ENCODE peak calls at places on chromosomes 4 and X, in six cellular contexts. D is fibroblast of pulmonary artery; X is AG08396; E is activated CD4-positive, alpha-beta T cell treated with anti-CD3 and anti-CD28 coated beads, Interleukin-2, amount 10 ng/mL, durations not matched to agents 24 days and 14 days; H is amniotic stem cell; J is upper lobe of right lung. U is an unnamed sample.
A peak's percentile ranks its signal among the peaks of the same experiment; 100 is the strongest.

GRCh38 chr4:72112514-72113156 is 80.8 kb downstream of the NPFFR2 start:
- DNase-seq in H (peak; percentile 24), J (no peak), X (peak; percentile 2), E (peak; percentile 69), D (peak; percentile 39), U (peak; percentile 94)

GRCh38 chr4:72302981-72303704 is 265.9 kb downstream of the ADAMTS3 start:
- DNase-seq in D (peak; percentile 56), J (no peak), X (peak; percentile 39), H (peak; percentile 22), E (peak; percentile 79), U (peak; percentile 54)

GRCh38 chr4:38538517-38538916 is 125.5 kb upstream of the KLF3 start:
- DNase-seq in D (no peak), H (no peak), X (no peak), J (no peak), E (no peak), U (no peak)

GRCh38 chrX:47482065-47482511 is 934 bp downstream of the ZNF41 start:
- DNase-seq in E (peak; percentile 59), J (no peak), H (no peak), D (no peak), X (no peak), U (no peak)

GRCh38 chr4:18398661-18399060 is 377.1 kb upstream of the LCORL start:
- DNase-seq in H (no peak), E (no peak), D (no peak), J (no peak), X (no peak), U (no peak)

GRCh38 chr4:108793413-108793812 is 30.6 kb upstream of the ETNPPL start:
- DNase-seq in H (no peak), J (no peak), D (no peak), E (no peak), X (no peak), U (no peak)

GRCh38 chr4:53734584-53735363 is 143.5 kb upstream of the LNX1 start:
- DNase-seq in X (no peak), H (peak; percentile 46), D (peak; percentile 49), E (no peak), J (no peak), U (peak; percentile 49)

GRCh38 chr4:7472443-7473013 is 37.8 kb upstream of the PSAPL1 start:
- DNase-seq in D (no peak), X (no peak), E (no peak), H (no peak), J (no peak), U (no peak)

GRCh38 chrX:31038585-31039326 is 33.1 kb downstream of the FTHL17 start:
- DNase-seq in E (peak; percentile 69), J (no peak), H (peak; percentile 1), X (peak; percentile 24), D (peak; percentile 58), U (peak; percentile 49)

GRCh38 chrX:140091276-140091886 is 126.1 kb upstream of the CXorf66 start:
- DNase-seq in H (no peak), E (peak; percentile 64), D (peak; percentile 0), J (peak; percentile 67), X (peak; percentile 43), U (no peak)

GRCh38 chrX:63809158-63809557 is 24.1 kb upstream of the ARHGEF9 start:
- DNase-seq in H (no peak), J (no peak), D (no peak), E (no peak), X (no peak), U (no peak)

GRCh38 chr4:126851391-126851790 is 781.4 kb upstream of the INTU start:
- DNase-seq in D (no peak), J (no peak), H (no peak), E (no peak), X (no peak), U (peak; percentile 31)

GRCh38 chr4:7391637-7392437 is 42.9 kb downstream of the PSAPL1 start:
- DNase-seq in H (no peak), E (no peak), X (no peak), D (no peak), J (no peak), U (no peak)

GRCh38 chr4:124526321-124526720 is 186.2 kb downstream of the ANKRD50 start:
- DNase-seq in H (no peak), X (no peak), J (no peak), D (no peak), E (no peak), U (no peak)

GRCh38 chrX:9873952-9874351 is 87.7 kb downstream of the SHROOM2 start:
- DNase-seq in D (peak; percentile 50), E (peak; percentile 74), X (peak; percentile 36), H (no peak), J (no peak), U (peak; percentile 63)

GRCh38 chrX:129360175-129360574 is 163.1 kb downstream of the SMARCA1 start:
- DNase-seq in J (no peak), D (peak; percentile 56), X (peak; percentile 32), H (no peak), E (peak; percentile 75), U (peak; percentile 48)

GRCh38 chrX:34371740-34372139 is 239.6 kb upstream of the FAM47A start:
- DNase-seq in X (no peak), E (no peak), H (no peak), J (no peak), D (peak; percentile 16), U (no peak)

GRCh38 chr4:145709843-145710242 is 29.9 kb downstream of the C4orf51 start:
- DNase-seq in D (peak; percentile 60), X (peak; percentile 78), E (no peak), J (no peak), H (peak; percentile 54), U (peak; percentile 84)

GRCh38 chrX:11886745-11887144 is 128.7 kb downstream of the MSL3 start:
- DNase-seq in J (no peak), E (no peak), H (no peak), D (peak; percentile 69), X (no peak), U (no peak)

GRCh38 chrX:32155044-32155638 is 1056.2 kb downstream of the DMD start:
- DNase-seq in X (no peak), D (no peak), E (no peak), H (no peak), J (no peak), U (no peak)

GRCh38 chr4:153374471-153374870 is 30.0 kb downstream of the MND1 start:
- DNase-seq in D (no peak), J (no peak), E (no peak), H (no peak), X (no peak), U (no peak)

GRCh38 chr4:125313497-125313896 is 1.3 kb upstream of the FAT4 start:
- DNase-seq in J (no peak), X (peak; percentile 56), D (peak; percentile 96), H (peak; percentile 81), E (peak; percentile 81), U (peak; percentile 91)

GRCh38 chr4:148184922-148185321 is 257.3 kb downstream of the NR3C2 start:
- DNase-seq in J (no peak), X (no peak), D (no peak), H (no peak), E (no peak), U (no peak)

GRCh38 chr4:79576480-79576803 is 168.4 kb upstream of the GK2 start:
- DNase-seq in J (no peak), E (no peak), X (no peak), D (peak; percentile 61), H (peak; percentile 9), U (peak; percentile 50)

GRCh38 chrX:46624090-46624786 is 50.7 kb downstream of the CHST7 start:
- DNase-seq in D (no peak), J (no peak), X (no peak), H (no peak), E (no peak), U (no peak)

GRCh38 chr4:120897981-120898719 is 24.4 kb downstream of the PRDM5 start:
- DNase-seq in D (no peak), H (no peak), J (no peak), X (no peak), E (no peak), U (no peak)

GRCh38 chr4:5409980-5410618 is 298.3 kb downstream of the EVC2 start:
- DNase-seq in H (no peak), X (no peak), J (no peak), D (no peak), E (no peak), U (no peak)

GRCh38 chrX:150841466-150842197 is 56.8 kb downstream of the CD99L2 start:
- DNase-seq in J (no peak), E (no peak), H (no peak), X (no peak), D (peak; percentile 61), U (peak; percentile 47)

GRCh38 chrX:8738588-8739189 is 6.8 kb upstream of the ANOS1 start:
- DNase-seq in E (peak; percentile 60), D (peak; percentile 59), J (no peak), H (no peak), X (peak; percentile 12), U (peak; percentile 29)

U was measured in mesenchymal stem cell.